ENCODE peak calls at places on chromosomes 13 and 19, in six cellular contexts. S is GM12878, Q is HepG2, V is K562, X is upper lobe of left lung, T is A549. R is an unnamed sample.

GRCh38 chr19:55228015-55228391 is 560 bp downstream of the TMEM86B start:
- ATAC-seq in S (no peak), Q (peak), V (no peak), X (no peak), T (no peak), R (no peak)

GRCh38 chr13:104466016-104466415 is 1399.8 kb upstream of the SLC10A2 start:
- ATAC-seq in S (no peak), Q (no peak), V (no peak), X (no peak), T (no peak), R (no peak)

GRCh38 chr19:23528376-23528775 is 133.1 kb upstream of the ZNF91 start:
- ATAC-seq in S (peak), Q (no peak), V (no peak), X (no peak), T (no peak), R (no peak)

GRCh38 chr13:20462533-20462915 is 63.1 kb downstream of the CRYL1 start:
- ATAC-seq in S (no peak), Q (no peak), V (no peak), X (no peak), T (no peak), R (no peak)

GRCh38 chr13:30256713-30257432 is 50.5 kb downstream of the KATNAL1 start:
- ATAC-seq in S (no peak), Q (no peak), V (peak), X (no peak), T (no peak), R (no peak)

GRCh38 chr13:78598382-78598781 is 5.0 kb downstream of the POU4F1 start:
- ATAC-seq in S (no peak), Q (no peak), V (no peak), X (no peak), T (no peak), R (no peak)

GRCh38 chr13:79485014-79485441 is 4.1 kb downstream of the NDFIP2 start:
- ATAC-seq in S (peak), Q (peak), V (no peak), X (peak), T (peak), R (no peak)

GRCh38 chr13:48334534-48335127 is 31.1 kb downstream of the RB1 start:
- ATAC-seq in S (peak), Q (peak), V (peak), X (peak), T (no peak), R (no peak)

GRCh38 chr19:50518091-50519005 is 4.6 kb upstream of the ASPDH start:
- ATAC-seq in S (no peak), Q (no peak), V (no peak), X (no peak), T (no peak), R (no peak)

GRCh38 chr13:34155931-34156607 is 338.1 kb downstream of the RFC3 start:
- ATAC-seq in S (no peak), Q (no peak), V (no peak), X (no peak), T (peak), R (no peak)

GRCh38 chr19:56080669-56081401 is 40.3 kb downstream of the ZNF787 start:
- ATAC-seq in S (peak), Q (peak), V (peak), X (peak), T (peak), R (peak)

GRCh38 chr13:80374453-80374852 is 33.5 kb upstream of the SPRY2 start:
- ATAC-seq in S (no peak), Q (no peak), V (no peak), X (no peak), T (no peak), R (peak)

GRCh38 chr19:1575323-1576241 is 7.5 kb upstream of the MEX3D start:
- ATAC-seq in S (no peak), Q (peak), V (peak), X (no peak), T (peak), R (no peak)

GRCh38 chr19:40502647-40503046 is 35.8 kb downstream of the SPTBN4 start:
- ATAC-seq in S (no peak), Q (peak), V (peak), X (no peak), T (peak), R (no peak)

GRCh38 chr19:48925240-48925843 is 8.2 kb upstream of the DHDH start:
- ATAC-seq in S (no peak), Q (no peak), V (peak), X (no peak), T (peak), R (no peak)

GRCh38 chr19:10615429-10616023 is 9.8 kb upstream of the SLC44A2 start:
- ATAC-seq in S (no peak), Q (no peak), V (no peak), X (no peak), T (no peak), R (no peak)

GRCh38 chr19:9970481-9970880 is 34.2 kb upstream of the OLFM2 start:
- ATAC-seq in S (no peak), Q (no peak), V (no peak), X (no peak), T (no peak), R (no peak)

GRCh38 chr13:80824231-80824630 is 483.3 kb upstream of the SPRY2 start:
- ATAC-seq in S (no peak), Q (no peak), V (peak), X (no peak), T (no peak), R (peak)

GRCh38 chr19:12886943-12887747 is at the start of gene KLF1:
- ATAC-seq in S (no peak), Q (no peak), V (peak), X (no peak), T (no peak), R (no peak)

GRCh38 chr19:7942981-7943443 is 454 bp downstream of the TIMM44 start:
- ATAC-seq in S (peak), Q (peak), V (peak), X (peak), T (peak), R (no peak)

GRCh38 chr19:14366529-14366928 is 14.7 kb upstream of the ADGRE5 start:
- ATAC-seq in S (peak), Q (peak), V (peak), X (peak), T (no peak), R (no peak)

GRCh38 chr13:20301391-20302071 is 69.4 kb upstream of the GJB6 start:
- ATAC-seq in S (no peak), Q (no peak), V (no peak), X (no peak), T (no peak), R (peak)

GRCh38 chr19:2721570-2722540 is 683 bp upstream of the DIRAS1 start:
- ATAC-seq in S (no peak), Q (no peak), V (no peak), X (no peak), T (no peak), R (no peak)

GRCh38 chr19:4577020-4577782 is 17.7 kb upstream of the SEMA6B start:
- ATAC-seq in S (no peak), Q (peak), V (peak), X (no peak), T (peak), R (no peak)

GRCh38 chr19:14127176-14127575 is 9.2 kb downstream of the ASF1B start:
- ATAC-seq in S (no peak), Q (peak), V (no peak), X (peak), T (no peak), R (no peak)

DNA sequence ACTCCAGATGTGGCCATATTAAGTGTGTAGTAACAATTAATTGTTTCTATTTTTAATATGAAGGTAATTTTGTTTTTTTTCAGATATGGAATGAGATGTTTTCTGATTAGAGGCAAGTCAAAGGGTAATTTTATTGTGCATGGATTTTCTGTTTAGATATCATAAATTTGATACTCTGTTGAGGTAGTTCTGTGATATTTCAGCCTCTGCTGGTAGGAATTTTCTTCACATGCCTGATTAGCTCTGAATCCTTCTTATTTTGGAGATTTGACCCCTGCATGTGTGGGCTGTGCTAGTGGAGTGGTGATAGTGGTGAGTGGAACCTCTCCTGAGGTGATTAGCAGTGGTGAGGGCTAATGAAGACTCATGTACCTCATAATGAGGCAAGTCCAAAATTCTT is 301.4 kb downstream of the GPC5 start:
- ATAC-seq in S (no peak), Q (no peak), V (no peak), X (no peak), T (no peak), R (no peak)
- TF ChIP-seq EP300 in S (no peak), Q (no peak), V (no peak), X (no peak), T (no peak), R (no peak)

GRCh38 chr19:18588611-18589379 is at the start of gene REX1BD:
- ATAC-seq in S (peak), Q (peak), V (peak), X (peak), T (peak), R (peak)

GRCh38 chr19:18591735-18592385 is 3.3 kb downstream of the REX1BD start:
- ATAC-seq in S (no peak), Q (no peak), V (no peak), X (no peak), T (no peak), R (no peak)

GRCh38 chr19:18587962-18588610 is 512 bp upstream of the REX1BD start:
- ATAC-seq in S (no peak), Q (peak), V (peak), X (no peak), T (peak), R (peak)

GRCh38 chr19:18589380-18590272 is 1.0 kb downstream of the REX1BD start:
- ATAC-seq in S (peak), Q (peak), V (peak), X (peak), T (peak), R (peak)

DNA sequence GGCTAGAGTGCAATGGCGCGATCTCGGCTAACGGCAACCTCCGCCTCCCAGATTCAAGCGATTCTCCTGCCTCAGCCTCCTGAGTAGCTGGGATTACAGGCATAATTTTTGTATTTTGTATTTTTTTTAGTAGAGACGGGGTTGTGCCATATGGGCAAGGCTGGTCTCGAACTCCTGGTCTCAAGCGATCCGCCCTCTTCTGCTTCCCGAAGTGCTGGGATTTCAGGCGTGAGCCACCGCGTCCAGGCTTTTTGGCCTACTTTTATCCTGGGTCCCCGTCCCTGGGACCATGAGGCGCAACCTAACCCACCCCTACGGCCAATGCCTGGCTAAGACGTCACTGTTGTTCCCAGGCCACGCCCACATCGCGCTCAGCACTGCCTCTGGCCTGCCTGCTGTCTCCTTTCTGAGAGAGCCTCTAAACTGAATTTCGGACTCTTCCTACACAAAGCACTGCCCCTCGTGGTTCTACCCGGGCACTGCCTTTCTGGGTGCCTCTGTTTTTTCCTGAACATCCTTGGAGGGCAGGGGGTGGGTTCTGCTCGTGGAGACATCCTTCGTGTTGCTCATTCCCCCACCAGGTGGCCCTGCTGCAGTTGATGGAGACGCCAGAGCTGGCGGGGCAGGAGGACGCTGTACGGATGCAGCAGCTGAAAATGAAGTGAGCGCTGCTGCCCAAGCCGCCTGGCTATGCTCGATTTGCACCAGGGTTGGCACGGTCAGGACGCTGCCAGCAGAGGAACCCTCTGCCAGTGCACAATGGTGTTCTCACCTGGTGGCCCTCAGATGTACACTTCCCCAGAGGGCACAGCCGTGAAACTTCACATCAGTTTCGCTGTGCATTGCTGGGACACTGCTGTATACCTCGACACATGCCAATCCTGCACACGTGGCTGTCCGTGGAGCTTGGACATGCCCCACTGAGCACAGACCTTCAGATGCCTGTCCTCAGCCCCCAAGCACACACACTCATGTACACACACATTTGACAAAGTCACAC is 2.0 kb downstream of the REX1BD start:
- ATAC-seq in S (no peak), Q (no peak), V (peak), X (no peak), T (peak), R (no peak)
- H3K4me3 ChIP-seq in S (no peak), Q (no peak), V (peak), X (no peak), T (peak), R (no peak)

GRCh38 chr19:52962394-52963228 is at the start of gene ZNF816:
- ATAC-seq in S (peak), Q (peak), V (peak), X (peak), T (no peak), R (peak)
- TF ChIP-seq POLR2A in S (peak), Q (peak), V (peak), X (peak), T (no peak), R (peak)

DNA sequence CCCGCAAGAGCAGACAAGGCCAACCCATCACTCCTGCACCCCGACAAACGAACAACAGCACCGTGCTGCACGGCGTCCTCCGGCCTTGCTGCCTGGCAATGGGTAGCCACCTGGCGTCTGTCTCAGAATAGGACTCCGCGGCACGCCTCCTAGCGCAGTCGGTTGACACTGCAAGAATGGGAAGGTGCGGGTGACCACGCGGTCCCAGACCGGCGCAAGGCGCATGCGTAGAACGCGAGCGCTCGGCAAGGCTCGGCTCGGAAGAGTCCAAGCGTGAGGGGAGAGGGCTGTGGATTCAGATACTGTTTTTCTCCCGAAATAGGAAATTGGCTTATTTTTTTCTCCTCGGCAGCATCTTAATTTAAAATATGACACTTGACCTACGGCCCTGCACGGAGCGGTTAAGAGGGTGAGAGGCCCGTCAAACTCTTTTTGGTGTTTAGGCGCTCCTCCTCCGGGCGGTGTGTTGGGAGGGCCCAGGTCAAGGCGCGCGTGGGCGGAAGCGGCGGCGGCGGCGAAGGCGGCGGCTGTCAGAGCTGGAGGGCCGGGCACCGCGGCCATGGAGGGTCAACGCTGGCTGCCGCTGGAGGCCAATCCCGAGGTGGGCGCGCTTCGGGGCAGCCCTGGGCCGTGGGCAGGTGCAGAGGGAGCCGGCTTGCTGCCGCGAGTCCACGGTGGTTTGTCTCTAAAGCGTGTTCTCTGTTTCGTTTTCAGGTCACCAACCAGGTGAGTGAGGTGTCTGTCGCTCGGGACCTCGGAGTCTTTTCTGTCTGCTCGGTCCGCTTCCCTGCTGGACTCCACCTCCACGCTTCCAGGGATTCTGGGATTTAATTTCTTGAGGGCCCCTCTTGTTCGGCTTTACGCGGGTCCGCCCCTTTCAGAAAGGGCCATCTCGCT is at the start of gene UCHL3:
- ATAC-seq in S (peak), Q (peak), V (peak), X (peak), T (peak), R (peak)
- TF ChIP-seq EP300 in S (peak), Q (peak), V (no peak), X (no peak), T (no peak), R (no peak)

R was measured in gastroesophageal sphincter.